ENCODE peak calls at places on chromosomes 1 and 21, in nine cellular contexts. One of them, this sample, is unnamed. For H3K4me1, the result is how much of the 10 kb centered on the place peaks cover.

GRCh38 chr1:219113261-219113660 is 60.4 kb upstream of the LYPLAL1 start:
- DNase-seq in transverse colon: no peak
- DNase-seq in MM.1S: no peak
- DNase-seq in cardiac muscle cell: no peak
- DNase-seq in fibroblast of lung: no peak
- DNase-seq in CD8-positive, alpha-beta memory T cell: no peak
- DNase-seq in OCI-LY7: no peak
- DNase-seq in spleen: no peak
- DNase-seq in heart right ventricle: no peak
- DNase-seq in this sample: no peak

GRCh38 chr1:160877221-160877620 is 7.8 kb downstream of the ITLN1 start:
- DNase-seq in spleen: no peak
- DNase-seq in heart right ventricle: no peak
- DNase-seq in transverse colon: no peak
- DNase-seq in cardiac muscle cell: no peak
- DNase-seq in MM.1S: no peak
- DNase-seq in fibroblast of lung: no peak
- DNase-seq in CD8-positive, alpha-beta memory T cell: peak
- DNase-seq in OCI-LY7: peak
- DNase-seq in this sample: no peak

GRCh38 chr1:151142411-151143056 is 3.9 kb downstream of the SEMA6C start:
- DNase-seq in fibroblast of lung: no peak
- DNase-seq in cardiac muscle cell: no peak
- DNase-seq in spleen: no peak
- DNase-seq in transverse colon: no peak
- DNase-seq in heart right ventricle: no peak
- DNase-seq in MM.1S: no peak
- DNase-seq in CD8-positive, alpha-beta memory T cell: no peak
- DNase-seq in OCI-LY7: no peak
- DNase-seq in this sample: no peak

GRCh38 chr1:8398086-8398485 is 80.2 kb downstream of the SLC45A1 start:
- DNase-seq in transverse colon: no peak
- DNase-seq in CD8-positive, alpha-beta memory T cell: no peak
- DNase-seq in cardiac muscle cell: no peak
- DNase-seq in heart right ventricle: no peak
- DNase-seq in OCI-LY7: no peak
- DNase-seq in spleen: no peak
- DNase-seq in MM.1S: no peak
- DNase-seq in fibroblast of lung: no peak
- DNase-seq in this sample: no peak

GRCh38 chr1:188433428-188433827 is 1604.7 kb downstream of the PLA2G4A start:
- DNase-seq in MM.1S: no peak
- DNase-seq in transverse colon: no peak
- DNase-seq in CD8-positive, alpha-beta memory T cell: no peak
- DNase-seq in cardiac muscle cell: no peak
- DNase-seq in OCI-LY7: no peak
- DNase-seq in fibroblast of lung: peak
- DNase-seq in heart right ventricle: no peak
- DNase-seq in spleen: no peak
- DNase-seq in this sample: no peak

GRCh38 chr21:34813266-34813886 is 144.6 kb downstream of the CLIC6 start:
- DNase-seq in OCI-LY7: no peak
- DNase-seq in cardiac muscle cell: no peak
- DNase-seq in heart right ventricle: no peak
- DNase-seq in fibroblast of lung: peak
- DNase-seq in MM.1S: no peak
- DNase-seq in spleen: no peak
- DNase-seq in CD8-positive, alpha-beta memory T cell: no peak
- DNase-seq in transverse colon: no peak
- DNase-seq in this sample: peak

GRCh38 chr1:195466639-195467038 is 1141.6 kb downstream of the KCNT2 start:
- DNase-seq in MM.1S: no peak
- DNase-seq in spleen: no peak
- DNase-seq in OCI-LY7: no peak
- DNase-seq in heart right ventricle: no peak
- DNase-seq in fibroblast of lung: no peak
- DNase-seq in transverse colon: no peak
- DNase-seq in CD8-positive, alpha-beta memory T cell: no peak
- DNase-seq in cardiac muscle cell: no peak
- DNase-seq in this sample: no peak

GRCh38 chr1:68221971-68222355 is 10.4 kb downstream of the WLS start:
- DNase-seq in CD8-positive, alpha-beta memory T cell: no peak
- DNase-seq in fibroblast of lung: peak
- DNase-seq in heart right ventricle: no peak
- DNase-seq in OCI-LY7: no peak
- DNase-seq in MM.1S: no peak
- DNase-seq in cardiac muscle cell: no peak
- DNase-seq in spleen: no peak
- DNase-seq in transverse colon: no peak
- DNase-seq in this sample: no peak

GRCh38 chr1:154574715-154575114 is 7.1 kb downstream of the CHRNB2 start:
- DNase-seq in transverse colon: no peak
- DNase-seq in MM.1S: peak
- DNase-seq in fibroblast of lung: peak
- DNase-seq in heart right ventricle: no peak
- DNase-seq in OCI-LY7: peak
- DNase-seq in CD8-positive, alpha-beta memory T cell: no peak
- DNase-seq in spleen: no peak
- DNase-seq in cardiac muscle cell: peak
- DNase-seq in this sample: no peak

GRCh38 chr1:19505694-19506457 is 20.5 kb upstream of the CAPZB start:
- DNase-seq in heart right ventricle: peak
- DNase-seq in OCI-LY7: peak
- DNase-seq in transverse colon: no peak
- DNase-seq in cardiac muscle cell: no peak
- DNase-seq in fibroblast of lung: no peak
- DNase-seq in MM.1S: no peak
- DNase-seq in spleen: no peak
- DNase-seq in CD8-positive, alpha-beta memory T cell: no peak
- DNase-seq in this sample: no peak

GRCh38 chr1:231387770-231388669 is 34.1 kb downstream of the EGLN1 start:
- DNase-seq in fibroblast of lung: peak
- DNase-seq in heart right ventricle: no peak
- DNase-seq in spleen: no peak
- DNase-seq in CD8-positive, alpha-beta memory T cell: no peak
- DNase-seq in MM.1S: no peak
- DNase-seq in OCI-LY7: no peak
- DNase-seq in transverse colon: no peak
- DNase-seq in cardiac muscle cell: no peak
- DNase-seq in this sample: no peak
- H3K4me1 ChIP-seq in fibroblast of lung: under half
- H3K4me1 ChIP-seq in heart right ventricle: half or more
- H3K4me1 ChIP-seq in spleen: under half
- H3K4me1 ChIP-seq in CD8-positive, alpha-beta memory T cell: under half
- H3K4me1 ChIP-seq in MM.1S: under half
- H3K4me1 ChIP-seq in OCI-LY7: under half
- H3K4me1 ChIP-seq in transverse colon: under half
- H3K4me1 ChIP-seq in cardiac muscle cell: under half
- H3K4me1 ChIP-seq in this sample: half or more

GRCh38 chr1:24074196-24074595 is 37.7 kb downstream of the MYOM3 start:
- DNase-seq in heart right ventricle: no peak
- DNase-seq in MM.1S: no peak
- DNase-seq in CD8-positive, alpha-beta memory T cell: no peak
- DNase-seq in fibroblast of lung: no peak
- DNase-seq in spleen: peak
- DNase-seq in transverse colon: no peak
- DNase-seq in cardiac muscle cell: no peak
- DNase-seq in OCI-LY7: no peak
- DNase-seq in this sample: no peak

GRCh38 chr1:24071941-24072340 is 40.0 kb downstream of the MYOM3 start:
- DNase-seq in CD8-positive, alpha-beta memory T cell: no peak
- DNase-seq in spleen: peak
- DNase-seq in heart right ventricle: no peak
- DNase-seq in fibroblast of lung: no peak
- DNase-seq in transverse colon: no peak
- DNase-seq in MM.1S: no peak
- DNase-seq in cardiac muscle cell: no peak
- DNase-seq in OCI-LY7: no peak
- DNase-seq in this sample: no peak

GRCh38 chr1:24067978-24068377 is 44.0 kb downstream of the MYOM3 start:
- DNase-seq in heart right ventricle: no peak
- DNase-seq in fibroblast of lung: no peak
- DNase-seq in spleen: no peak
- DNase-seq in transverse colon: no peak
- DNase-seq in MM.1S: no peak
- DNase-seq in cardiac muscle cell: no peak
- DNase-seq in OCI-LY7: no peak
- DNase-seq in CD8-positive, alpha-beta memory T cell: no peak
- DNase-seq in this sample: no peak

GRCh38 chr1:24070821-24071393 is 41.0 kb downstream of the MYOM3 start:
- DNase-seq in fibroblast of lung: peak
- DNase-seq in OCI-LY7: peak
- DNase-seq in heart right ventricle: peak
- DNase-seq in cardiac muscle cell: peak
- DNase-seq in transverse colon: peak
- DNase-seq in CD8-positive, alpha-beta memory T cell: peak
- DNase-seq in spleen: peak
- DNase-seq in MM.1S: peak
- DNase-seq in this sample: peak

GRCh38 chr1:24069817-24070216 is 42.1 kb downstream of the MYOM3 start:
- DNase-seq in CD8-positive, alpha-beta memory T cell: no peak
- DNase-seq in fibroblast of lung: no peak
- DNase-seq in transverse colon: no peak
- DNase-seq in cardiac muscle cell: no peak
- DNase-seq in OCI-LY7: no peak
- DNase-seq in MM.1S: no peak
- DNase-seq in spleen: no peak
- DNase-seq in heart right ventricle: no peak
- DNase-seq in this sample: no peak
- H3K27ac ChIP-seq in CD8-positive, alpha-beta memory T cell: no peak
- H3K27ac ChIP-seq in fibroblast of lung: no peak
- H3K27ac ChIP-seq in transverse colon: no peak
- H3K27ac ChIP-seq in cardiac muscle cell: no peak
- H3K27ac ChIP-seq in OCI-LY7: no peak
- H3K27ac ChIP-seq in MM.1S: no peak
- H3K27ac ChIP-seq in spleen: no peak
- H3K27ac ChIP-seq in heart right ventricle: no peak
- H3K27ac ChIP-seq in this sample: no peak

GRCh38 chr21:28345934-28346333 is 646.7 kb downstream of the LTN1 start:
- DNase-seq in spleen: no peak
- DNase-seq in CD8-positive, alpha-beta memory T cell: no peak
- DNase-seq in transverse colon: no peak
- DNase-seq in fibroblast of lung: no peak
- DNase-seq in cardiac muscle cell: no peak
- DNase-seq in OCI-LY7: no peak
- DNase-seq in MM.1S: no peak
- DNase-seq in heart right ventricle: no peak
- DNase-seq in this sample: no peak
- H3K4me1 ChIP-seq in spleen: under half
- H3K4me1 ChIP-seq in CD8-positive, alpha-beta memory T cell: under half
- H3K4me1 ChIP-seq in transverse colon: under half
- H3K4me1 ChIP-seq in fibroblast of lung: under half
- H3K4me1 ChIP-seq in cardiac muscle cell: under half
- H3K4me1 ChIP-seq in OCI-LY7: under half
- H3K4me1 ChIP-seq in MM.1S: under half
- H3K4me1 ChIP-seq in heart right ventricle: under half
- H3K4me1 ChIP-seq in this sample: under half

GRCh38 chr1:205323794-205324193 is 2.2 kb upstream of the NUAK2 start:
- DNase-seq in transverse colon: no peak
- DNase-seq in MM.1S: no peak
- DNase-seq in CD8-positive, alpha-beta memory T cell: no peak
- DNase-seq in heart right ventricle: no peak
- DNase-seq in cardiac muscle cell: no peak
- DNase-seq in OCI-LY7: no peak
- DNase-seq in spleen: no peak
- DNase-seq in fibroblast of lung: no peak
- DNase-seq in this sample: no peak
- H3K27ac ChIP-seq in transverse colon: no peak
- H3K27ac ChIP-seq in MM.1S: no peak
- H3K27ac ChIP-seq in CD8-positive, alpha-beta memory T cell: no peak
- H3K27ac ChIP-seq in heart right ventricle: no peak
- H3K27ac ChIP-seq in cardiac muscle cell: no peak
- H3K27ac ChIP-seq in OCI-LY7: no peak
- H3K27ac ChIP-seq in spleen: no peak
- H3K27ac ChIP-seq in fibroblast of lung: no peak
- H3K27ac ChIP-seq in this sample: no peak

GRCh38 chr1:110888641-110889040 is 15.7 kb downstream of the CD53 start:
- DNase-seq in CD8-positive, alpha-beta memory T cell: no peak
- DNase-seq in cardiac muscle cell: no peak
- DNase-seq in OCI-LY7: no peak
- DNase-seq in heart right ventricle: no peak
- DNase-seq in MM.1S: no peak
- DNase-seq in transverse colon: no peak
- DNase-seq in spleen: no peak
- DNase-seq in fibroblast of lung: no peak
- DNase-seq in this sample: no peak
- H3K4me1 ChIP-seq in CD8-positive, alpha-beta memory T cell: half or more
- H3K4me1 ChIP-seq in cardiac muscle cell: under half
- H3K4me1 ChIP-seq in OCI-LY7: under half
- H3K4me1 ChIP-seq in heart right ventricle: under half
- H3K4me1 ChIP-seq in MM.1S: under half
- H3K4me1 ChIP-seq in transverse colon: under half
- H3K4me1 ChIP-seq in spleen: half or more
- H3K4me1 ChIP-seq in fibroblast of lung: under half
- H3K4me1 ChIP-seq in this sample: under half